ENCODE peak calls at places on chromosomes 12 and 14, in four cellular contexts. A, D, X and Y are unnamed samples.

GRCh38 chr12:32353540-32353939 is 45.8 kb upstream of the FGD4 start:
- DNase-seq in X (no peak), A (no peak), D (no peak), Y (no peak)

GRCh38 chr12:91009319-91009950 is 4.7 kb upstream of the EPYC start:
- DNase-seq in D (no peak), X (no peak), A (peak; percentile 55), Y (no peak)

GRCh38 chr12:70049596-70050360 is 193.5 kb upstream of the CNOT2 start:
- DNase-seq in D (no peak), X (no peak), A (peak; percentile 68), Y (no peak)

GRCh38 chr14:66600416-66600815 is 92.5 kb downstream of the GPHN start:
- DNase-seq in A (no peak), X (no peak), D (no peak), Y (no peak)

GRCh38 chr12:102249073-102249854 is 51.6 kb upstream of the PMCH start:
- DNase-seq in D (no peak), X (no peak), A (no peak), Y (no peak)

GRCh38 chr12:95201056-95201670 is 16.1 kb downstream of the FGD6 start:
- DNase-seq in A (no peak), X (no peak), D (no peak), Y (no peak)

GRCh38 chr14:59225281-59225680 is 36.8 kb downstream of the DAAM1 start:
- DNase-seq in D (no peak), X (no peak), A (no peak), Y (no peak)

GRCh38 chr14:74879427-74880180 is 2.1 kb upstream of the DLST start:
- DNase-seq in A (no peak), X (peak; percentile 30), D (no peak), Y (no peak)

GRCh38 chr12:76259071-76259470 is 89.1 kb downstream of the BBS10 start:
- DNase-seq in X (no peak), A (no peak), D (no peak), Y (no peak)

GRCh38 chr12:113103756-113104450 is 31.7 kb downstream of the RASAL1 start:
- DNase-seq in A (no peak), D (peak; percentile 70), X (peak; percentile 27), Y (peak; percentile 68)

GRCh38 chr12:72272731-72273498 is 745 bp downstream of the TRHDE start:
- DNase-seq in X (no peak), A (no peak), D (no peak), Y (no peak)

GRCh38 chr12:75814856-75815754 is 216.5 kb downstream of the PHLDA1 start:
- DNase-seq in X (no peak), D (no peak), A (no peak), Y (no peak)

GRCh38 chr12:9941838-9942237 is 9.7 kb upstream of the CLEC2A start:
- DNase-seq in A (no peak), D (no peak), X (no peak), Y (no peak)

GRCh38 chr12:16359512-16360491 is 12.4 kb downstream of the MGST1 start:
- DNase-seq in X (peak; percentile 56), D (peak; percentile 41), A (no peak), Y (peak; percentile 49)

GRCh38 chr14:35234007-35234406 is 58.2 kb upstream of the PSMA6 start:
- DNase-seq in D (no peak), A (no peak), X (no peak), Y (no peak)

GRCh38 chr12:68157295-68157871 is 2.2 kb downstream of the IFNG start:
- DNase-seq in A (no peak), D (no peak), X (no peak), Y (no peak)

DNA sequence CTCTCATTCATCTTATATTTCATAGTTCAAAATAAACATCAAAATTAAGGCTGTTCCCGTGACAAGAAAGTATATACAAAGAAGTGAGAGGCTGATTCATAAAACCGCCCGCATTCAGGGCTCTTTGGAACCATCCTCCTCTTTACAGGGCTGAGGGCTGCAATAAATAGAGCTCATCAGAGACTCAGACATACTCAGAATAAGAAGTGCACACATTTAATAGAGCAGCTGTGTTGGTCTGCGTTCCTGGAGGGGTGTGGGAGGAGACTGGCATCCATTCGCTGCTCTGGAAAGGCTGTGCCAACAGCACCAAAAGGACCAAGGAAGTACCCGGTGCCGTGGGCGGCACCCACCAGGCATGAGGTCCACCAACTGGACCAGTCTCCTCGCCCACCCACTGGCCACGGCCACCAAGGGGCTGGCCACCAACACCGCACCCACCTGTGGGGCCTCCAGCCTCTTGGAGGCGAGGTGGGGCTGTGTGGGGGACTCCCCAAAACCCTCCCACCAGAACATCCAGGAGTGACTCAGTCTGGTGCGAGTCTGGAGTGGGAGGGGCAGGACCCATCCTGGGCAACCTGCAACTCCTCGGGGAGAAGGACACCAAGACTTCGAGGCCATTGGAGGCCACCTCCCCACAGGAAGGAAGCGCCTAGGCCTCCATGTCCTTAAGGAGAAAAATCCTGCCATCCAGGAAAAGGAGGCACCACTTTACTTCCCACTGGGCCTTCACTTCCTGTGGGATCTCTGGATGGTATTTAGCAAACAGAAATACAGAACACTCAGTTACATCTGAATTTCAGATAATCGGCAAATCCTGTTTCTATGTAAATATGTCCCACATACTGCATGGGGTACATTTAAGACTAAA is 32.7 kb downstream of the VCPKMT start:
- DNase-seq in D (no peak), A (no peak), X (no peak), Y (no peak)
- TF ChIP-seq BRCA1 in D (no peak), A (no peak), X (no peak), Y (no peak)

GRCh38 chr12:84910549-84911241 is 1.9 kb downstream of the SLC6A15 start:
- DNase-seq in X (no peak), A (no peak), D (no peak), Y (no peak)

GRCh38 chr12:84913151-84913550 is 552 bp upstream of the SLC6A15 start:
- DNase-seq in D (no peak), X (no peak), A (no peak), Y (no peak)

GRCh38 chr12:84912191-84913142 is at the start of gene SLC6A15:
- DNase-seq in A (no peak), X (no peak), D (no peak), Y (no peak)

DNA sequence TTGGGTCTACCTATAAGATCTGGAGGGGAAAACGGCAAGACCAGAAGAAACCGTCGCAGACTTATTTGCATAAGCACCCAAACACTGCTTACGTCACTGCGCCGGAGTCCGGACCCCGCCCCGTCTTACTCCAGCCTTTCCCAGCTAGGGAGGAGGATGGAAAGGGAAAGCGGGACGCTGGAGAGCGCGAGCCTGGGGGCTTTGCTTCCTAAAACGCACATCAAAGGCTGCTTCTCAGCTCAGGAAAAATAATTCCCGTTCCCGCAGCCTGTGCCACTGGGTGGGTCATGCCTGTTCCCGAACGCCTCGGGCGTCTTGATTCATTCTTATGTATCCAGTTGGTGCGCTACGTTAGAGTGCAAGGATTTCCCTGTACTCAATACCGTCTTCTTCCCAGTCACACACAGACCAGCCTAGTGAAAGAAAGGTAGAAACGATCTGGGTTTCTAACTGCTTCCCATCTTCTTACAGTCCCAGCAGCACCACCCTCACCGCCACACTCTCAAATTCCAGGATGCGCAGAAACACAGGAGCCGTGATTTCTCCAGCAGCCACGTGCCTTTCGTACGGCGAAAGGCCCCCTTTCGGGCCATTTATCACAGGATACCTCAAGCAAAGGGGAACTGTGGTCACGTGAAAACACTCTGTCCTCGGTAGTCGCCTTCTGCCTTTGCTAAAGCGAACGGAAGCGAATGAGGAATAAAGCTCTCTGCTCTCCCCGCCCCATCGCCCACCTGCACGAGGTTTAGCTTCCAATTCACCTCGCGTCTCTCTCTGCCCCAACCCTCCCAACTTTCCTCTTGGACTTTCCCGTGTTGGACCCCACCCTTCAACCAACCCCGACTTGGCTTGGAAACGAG is 1.0 kb downstream of the SLC6A15 start:
- DNase-seq in D (peak; percentile 67), A (no peak), X (no peak), Y (no peak)
- TF ChIP-seq BRCA1 in D (no peak), A (no peak), X (no peak), Y (no peak)

DNA sequence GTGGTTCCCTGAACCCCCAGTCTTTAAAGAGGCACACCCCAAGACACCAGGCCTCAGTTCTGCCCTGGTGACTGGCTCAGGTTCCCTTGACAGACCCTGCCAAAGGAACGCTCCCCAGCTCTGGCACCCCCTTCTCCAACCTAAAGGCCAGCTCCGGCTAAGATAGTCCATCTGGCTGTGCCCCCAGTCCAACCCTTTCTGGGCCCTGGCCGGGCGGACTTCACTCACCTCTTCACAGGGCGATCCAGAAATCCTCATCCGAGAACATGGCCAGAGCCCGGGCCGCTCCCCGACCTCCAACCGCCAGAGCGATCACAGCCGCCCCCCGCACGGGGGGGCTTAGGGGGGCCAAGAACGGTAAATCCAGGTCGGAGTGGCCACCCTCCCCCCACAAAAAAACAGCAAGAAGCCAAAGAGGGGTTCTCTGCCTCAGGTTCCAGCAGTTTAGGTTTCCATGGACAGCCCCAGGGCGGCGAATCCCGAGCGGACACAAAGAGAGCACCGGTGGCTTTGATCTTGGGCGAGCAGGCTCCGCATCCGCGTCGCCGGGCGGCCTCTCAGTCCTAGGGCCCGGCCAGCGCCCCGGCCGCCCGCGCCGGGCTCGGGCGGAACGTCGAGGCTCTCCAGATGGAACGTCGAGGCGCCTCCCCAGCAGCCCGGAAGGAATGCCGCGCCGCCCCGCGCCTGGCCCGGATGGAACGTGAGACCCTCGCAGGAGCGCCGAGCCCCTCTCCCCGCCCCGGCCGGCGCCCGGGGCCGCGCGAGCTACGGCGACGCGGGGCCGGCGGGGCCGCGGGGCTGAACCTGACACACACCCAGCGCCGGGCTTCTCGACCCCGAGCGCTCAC is 985 bp downstream of the KMT2D start:
- DNase-seq in A (no peak), D (no peak), X (no peak), Y (peak; percentile 40)
- TF ChIP-seq BRCA1 in A (no peak), D (no peak), X (no peak), Y (no peak)

DNA sequence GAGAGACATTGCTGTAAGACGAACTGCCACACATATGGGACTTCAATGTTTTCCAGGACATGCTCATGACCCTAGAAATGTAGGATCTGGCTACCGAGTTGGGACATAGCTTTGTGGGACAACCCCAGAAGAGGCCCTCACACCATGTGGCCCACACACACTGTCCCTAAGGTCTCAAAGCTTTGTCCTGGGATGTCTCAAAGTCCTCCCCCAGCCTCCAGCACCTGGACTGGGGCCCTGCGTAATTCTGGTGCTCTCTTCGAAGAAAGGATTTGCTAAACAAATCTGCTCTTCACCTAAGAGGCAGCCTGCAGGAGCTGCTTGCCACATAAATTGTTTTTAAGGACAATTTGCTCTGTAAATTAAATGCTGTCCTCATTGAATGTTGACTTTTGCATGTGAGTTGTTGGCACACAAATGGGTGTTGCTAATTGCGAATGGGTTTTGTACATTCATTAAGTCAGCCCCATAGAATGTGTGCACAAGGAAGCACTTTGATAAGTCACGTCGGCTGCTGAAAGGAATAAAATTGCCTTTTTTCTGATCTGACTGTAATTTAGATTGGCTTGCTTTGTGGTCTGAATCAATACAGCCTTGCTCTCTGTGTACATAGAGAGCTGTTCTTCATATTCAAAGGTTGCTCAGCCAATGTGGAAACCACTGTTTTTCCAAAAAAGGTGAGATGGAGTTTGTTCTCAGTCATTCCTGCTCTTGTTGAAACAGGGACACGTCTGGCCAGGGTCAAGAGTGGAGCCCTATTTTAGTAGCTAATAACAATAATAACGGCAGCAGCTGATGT is 161.6 kb upstream of the PWP1 start:
- DNase-seq in D (no peak), X (peak; percentile 74), A (no peak), Y (no peak)
- TF ChIP-seq BRCA1 in D (no peak), X (no peak), A (no peak), Y (no peak)